ENCODE peak calls at places on chromosomes 5 and 9, in seven cellular contexts. One of them, this sample, is unnamed.

GRCh38 chr9:132702254-132702653 is 32.0 kb downstream of the GTF3C4 start:
- DNase-seq in MCF 10A: peak; percentile 20
- DNase-seq in H9: no peak
- DNase-seq in GM06990: no peak
- DNase-seq in activated CD4-positive, alpha-beta T cell treated with anti-CD3 and anti-CD28 coated beads, Interleukin-2, amount 10 ng/mL, durations not matched to agents 7 days and 5 days: no peak
- DNase-seq in natural killer cell treated with Interleukin-12 subunit alpha and Interleukin-12 subunit beta and Interleukin-15 and Interleukin-18, amount 100 ng/mL, for 72 hours: no peak
- DNase-seq in tibial artery: no peak
- DNase-seq in this sample: no peak

GRCh38 chr9:64015136-64015535 is 1269.9 kb downstream of the FOXD4L5 start:
- DNase-seq in MCF 10A: no peak
- DNase-seq in H9: no peak
- DNase-seq in GM06990: no peak
- DNase-seq in activated CD4-positive, alpha-beta T cell treated with anti-CD3 and anti-CD28 coated beads, Interleukin-2, amount 10 ng/mL, durations not matched to agents 7 days and 5 days: no peak
- DNase-seq in natural killer cell treated with Interleukin-12 subunit alpha and Interleukin-12 subunit beta and Interleukin-15 and Interleukin-18, amount 100 ng/mL, for 72 hours: no peak
- DNase-seq in tibial artery: no peak
- DNase-seq in this sample: no peak

GRCh38 chr5:115542076-115542475 is 2.5 kb downstream of the FEM1C start:
- DNase-seq in MCF 10A: no peak
- DNase-seq in H9: no peak
- DNase-seq in GM06990: no peak
- DNase-seq in activated CD4-positive, alpha-beta T cell treated with anti-CD3 and anti-CD28 coated beads, Interleukin-2, amount 10 ng/mL, durations not matched to agents 7 days and 5 days: no peak
- DNase-seq in natural killer cell treated with Interleukin-12 subunit alpha and Interleukin-12 subunit beta and Interleukin-15 and Interleukin-18, amount 100 ng/mL, for 72 hours: no peak
- DNase-seq in tibial artery: no peak
- DNase-seq in this sample: no peak

GRCh38 chr5:147307170-147307569 is 72.3 kb downstream of the STK32A start:
- DNase-seq in MCF 10A: no peak
- DNase-seq in H9: no peak
- DNase-seq in GM06990: no peak
- DNase-seq in activated CD4-positive, alpha-beta T cell treated with anti-CD3 and anti-CD28 coated beads, Interleukin-2, amount 10 ng/mL, durations not matched to agents 7 days and 5 days: no peak
- DNase-seq in natural killer cell treated with Interleukin-12 subunit alpha and Interleukin-12 subunit beta and Interleukin-15 and Interleukin-18, amount 100 ng/mL, for 72 hours: no peak
- DNase-seq in tibial artery: no peak
- DNase-seq in this sample: no peak

GRCh38 chr5:132011561-132012384 is at the start of gene ACSL6:
- DNase-seq in MCF 10A: no peak
- DNase-seq in H9: peak; percentile 43
- DNase-seq in GM06990: no peak
- DNase-seq in activated CD4-positive, alpha-beta T cell treated with anti-CD3 and anti-CD28 coated beads, Interleukin-2, amount 10 ng/mL, durations not matched to agents 7 days and 5 days: peak; percentile 39
- DNase-seq in natural killer cell treated with Interleukin-12 subunit alpha and Interleukin-12 subunit beta and Interleukin-15 and Interleukin-18, amount 100 ng/mL, for 72 hours: peak; percentile 67
- DNase-seq in tibial artery: peak; percentile 16
- DNase-seq in this sample: peak; percentile 42

GRCh38 chr5:154287136-154287535 is 96.6 kb downstream of the GALNT10 start:
- DNase-seq in MCF 10A: peak; percentile 87
- DNase-seq in H9: peak; percentile 48
- DNase-seq in GM06990: no peak
- DNase-seq in activated CD4-positive, alpha-beta T cell treated with anti-CD3 and anti-CD28 coated beads, Interleukin-2, amount 10 ng/mL, durations not matched to agents 7 days and 5 days: no peak
- DNase-seq in natural killer cell treated with Interleukin-12 subunit alpha and Interleukin-12 subunit beta and Interleukin-15 and Interleukin-18, amount 100 ng/mL, for 72 hours: no peak
- DNase-seq in tibial artery: no peak
- DNase-seq in this sample: no peak

GRCh38 chr9:14203366-14204056 is 110.4 kb downstream of the NFIB start:
- DNase-seq in MCF 10A: no peak
- DNase-seq in H9: no peak
- DNase-seq in GM06990: no peak
- DNase-seq in activated CD4-positive, alpha-beta T cell treated with anti-CD3 and anti-CD28 coated beads, Interleukin-2, amount 10 ng/mL, durations not matched to agents 7 days and 5 days: no peak
- DNase-seq in natural killer cell treated with Interleukin-12 subunit alpha and Interleukin-12 subunit beta and Interleukin-15 and Interleukin-18, amount 100 ng/mL, for 72 hours: no peak
- DNase-seq in tibial artery: peak; percentile 51
- DNase-seq in this sample: no peak

GRCh38 chr5:100444961-100445360 is 90.2 kb upstream of the FAM174A start:
- DNase-seq in MCF 10A: no peak
- DNase-seq in H9: no peak
- DNase-seq in GM06990: no peak
- DNase-seq in activated CD4-positive, alpha-beta T cell treated with anti-CD3 and anti-CD28 coated beads, Interleukin-2, amount 10 ng/mL, durations not matched to agents 7 days and 5 days: no peak
- DNase-seq in natural killer cell treated with Interleukin-12 subunit alpha and Interleukin-12 subunit beta and Interleukin-15 and Interleukin-18, amount 100 ng/mL, for 72 hours: no peak
- DNase-seq in tibial artery: no peak
- DNase-seq in this sample: no peak

GRCh38 chr9:131593255-131593820 is 48.0 kb downstream of the PRRT1B start:
- DNase-seq in MCF 10A: peak; percentile 8
- DNase-seq in H9: no peak
- DNase-seq in GM06990: no peak
- DNase-seq in activated CD4-positive, alpha-beta T cell treated with anti-CD3 and anti-CD28 coated beads, Interleukin-2, amount 10 ng/mL, durations not matched to agents 7 days and 5 days: no peak
- DNase-seq in natural killer cell treated with Interleukin-12 subunit alpha and Interleukin-12 subunit beta and Interleukin-15 and Interleukin-18, amount 100 ng/mL, for 72 hours: no peak
- DNase-seq in tibial artery: no peak
- DNase-seq in this sample: no peak

GRCh38 chr5:132257131-132258101 is at the start of gene PDLIM4:
- DNase-seq in MCF 10A: peak; percentile 44
- DNase-seq in H9: peak; percentile 83
- DNase-seq in GM06990: no peak
- DNase-seq in activated CD4-positive, alpha-beta T cell treated with anti-CD3 and anti-CD28 coated beads, Interleukin-2, amount 10 ng/mL, durations not matched to agents 7 days and 5 days: no peak
- DNase-seq in natural killer cell treated with Interleukin-12 subunit alpha and Interleukin-12 subunit beta and Interleukin-15 and Interleukin-18, amount 100 ng/mL, for 72 hours: no peak
- DNase-seq in tibial artery: no peak
- DNase-seq in this sample: peak; percentile 42

GRCh38 chr5:161284445-161284844 is 262.1 kb downstream of the GABRB2 start:
- DNase-seq in MCF 10A: no peak
- DNase-seq in H9: no peak
- DNase-seq in GM06990: no peak
- DNase-seq in activated CD4-positive, alpha-beta T cell treated with anti-CD3 and anti-CD28 coated beads, Interleukin-2, amount 10 ng/mL, durations not matched to agents 7 days and 5 days: no peak
- DNase-seq in natural killer cell treated with Interleukin-12 subunit alpha and Interleukin-12 subunit beta and Interleukin-15 and Interleukin-18, amount 100 ng/mL, for 72 hours: no peak
- DNase-seq in tibial artery: no peak
- DNase-seq in this sample: no peak

GRCh38 chr5:56951946-56952691 is at the start of gene MIER3:
- DNase-seq in MCF 10A: peak; percentile 73
- DNase-seq in H9: peak; percentile 80
- DNase-seq in GM06990: peak; percentile 83
- DNase-seq in activated CD4-positive, alpha-beta T cell treated with anti-CD3 and anti-CD28 coated beads, Interleukin-2, amount 10 ng/mL, durations not matched to agents 7 days and 5 days: peak; percentile 82
- DNase-seq in natural killer cell treated with Interleukin-12 subunit alpha and Interleukin-12 subunit beta and Interleukin-15 and Interleukin-18, amount 100 ng/mL, for 72 hours: peak; percentile 85
- DNase-seq in tibial artery: peak; percentile 58
- DNase-seq in this sample: peak; percentile 71

This sample was measured in CD14-positive monocyte.